ENCODE peak calls at places on chromosome 13, in eight cellular contexts. U is posterior cingulate gyrus; A is EH; S is OCI-LY7; Q is Peyer's patch; W is AG09319; Z is Jurkat, Clone E6-1; O is C1 segment of cervical spinal cord. D is an unnamed sample.

GRCh38 chr13:40456397-40456958 is 210.0 kb downstream of the FOXO1 start:
- DNase-seq in U (no peak), A (no peak), S (no peak), Q (no peak), W (no peak), Z (no peak), O (no peak), D (no peak)

GRCh38 chr13:37360556-37360955 is 238.0 kb downstream of the POSTN start:
- DNase-seq in U (no peak), A (peak), S (no peak), Q (no peak), W (no peak), Z (no peak), O (no peak), D (no peak)

GRCh38 chr13:111325941-111326620 is 5.6 kb downstream of the TEX29 start:
- DNase-seq in U (no peak), A (no peak), S (no peak), Q (no peak), W (no peak), Z (no peak), O (no peak), D (no peak)

GRCh38 chr13:99990045-99990977 is 8.7 kb downstream of the ZIC2 start:
- DNase-seq in U (no peak), A (no peak), S (no peak), Q (no peak), W (no peak), Z (no peak), O (no peak), D (no peak)

GRCh38 chr13:21986602-21987001 is 315.7 kb downstream of the FGF9 start:
- DNase-seq in U (no peak), A (no peak), S (no peak), Q (no peak), W (no peak), Z (no peak), O (no peak), D (no peak)

GRCh38 chr13:23579886-23580706 is 9.9 kb downstream of the TNFRSF19 start:
- DNase-seq in U (no peak), A (peak), S (no peak), Q (no peak), W (no peak), Z (no peak), O (no peak), D (no peak)

GRCh38 chr13:37277435-37278144 is 172.1 kb upstream of the CSNK1A1L start:
- DNase-seq in U (no peak), A (peak), S (no peak), Q (no peak), W (no peak), Z (no peak), O (no peak), D (no peak)

GRCh38 chr13:112182251-112182650 is 115.3 kb downstream of the SOX1 start:
- DNase-seq in U (no peak), A (no peak), S (no peak), Q (no peak), W (no peak), Z (no peak), O (no peak), D (no peak)

GRCh38 chr13:102856603-102857002 is 10.8 kb downstream of the ERCC5 start:
- DNase-seq in U (no peak), A (no peak), S (no peak), Q (no peak), W (no peak), Z (no peak), O (no peak), D (no peak)

GRCh38 chr13:104314926-104315535 is 1248.8 kb upstream of the SLC10A2 start:
- DNase-seq in U (no peak), A (no peak), S (no peak), Q (no peak), W (no peak), Z (no peak), O (no peak), D (no peak)

GRCh38 chr13:48542581-48543341 is 9.9 kb upstream of the RCBTB2 start:
- DNase-seq in U (no peak), A (peak), S (peak), Q (no peak), W (no peak), Z (peak), O (no peak), D (peak)

GRCh38 chr13:36766295-36766694 is 52.7 kb upstream of the RFXAP start:
- DNase-seq in U (no peak), A (peak), S (no peak), Q (no peak), W (no peak), Z (no peak), O (no peak), D (no peak)

GRCh38 chr13:44050450-44051063 is 170.9 kb downstream of the LACC1 start:
- DNase-seq in U (no peak), A (peak), S (peak), Q (no peak), W (peak), Z (peak), O (no peak), D (no peak)

GRCh38 chr13:75368167-75368566 is 113.8 kb downstream of the TBC1D4 start:
- DNase-seq in U (no peak), A (peak), S (no peak), Q (no peak), W (peak), Z (peak), O (no peak), D (no peak)

GRCh38 chr13:57858376-57858775 is 226.8 kb downstream of the PCDH17 start:
- DNase-seq in U (no peak), A (no peak), S (no peak), Q (no peak), W (no peak), Z (no peak), O (no peak), D (no peak)

GRCh38 chr13:20390526-20391175 is 135.0 kb downstream of the CRYL1 start:
- DNase-seq in U (no peak), A (no peak), S (no peak), Q (no peak), W (no peak), Z (no peak), O (no peak), D (no peak)

GRCh38 chr13:85772379-85772778 is 26.8 kb downstream of the SLITRK6 start:
- DNase-seq in U (no peak), A (peak), S (peak), Q (no peak), W (no peak), Z (no peak), O (no peak), D (no peak)

GRCh38 chr13:110915874-110916670 is 1.2 kb upstream of the ANKRD10 start:
- DNase-seq in U (no peak), A (peak), S (no peak), Q (no peak), W (no peak), Z (no peak), O (no peak), D (no peak)

GRCh38 chr13:114065926-114066774 is 66.3 kb downstream of the RASA3 start:
- DNase-seq in U (no peak), A (peak), S (no peak), Q (peak), W (no peak), Z (no peak), O (no peak), D (no peak)

GRCh38 chr13:66076417-66076816 is 1153.7 kb downstream of the PCDH9 start:
- DNase-seq in U (no peak), A (peak), S (no peak), Q (no peak), W (no peak), Z (no peak), O (no peak), D (no peak)

GRCh38 chr13:48852911-48853310 is 122.8 kb upstream of the FNDC3A start:
- DNase-seq in U (no peak), A (no peak), S (no peak), Q (no peak), W (no peak), Z (no peak), O (no peak), D (no peak)

GRCh38 chr13:48978942-48979601 is 3.4 kb downstream of the FNDC3A start:
- DNase-seq in U (no peak), A (peak), S (peak), Q (no peak), W (no peak), Z (no peak), O (no peak), D (no peak)

GRCh38 chr13:95154441-95154886 is 146.8 kb downstream of the ABCC4 start:
- DNase-seq in U (no peak), A (peak), S (no peak), Q (no peak), W (no peak), Z (no peak), O (no peak), D (no peak)

GRCh38 chr13:24172071-24172470 is 11.6 kb downstream of the SPATA13 start:
- DNase-seq in U (no peak), A (no peak), S (no peak), Q (no peak), W (no peak), Z (no peak), O (no peak), D (no peak)

GRCh38 chr13:74114202-74114601 is 20.0 kb downstream of the KLF12 start:
- DNase-seq in U (no peak), A (peak), S (no peak), Q (no peak), W (peak), Z (no peak), O (no peak), D (no peak)

GRCh38 chr13:97537110-97537509 is 103.1 kb downstream of the RAP2A start:
- DNase-seq in U (no peak), A (no peak), S (no peak), Q (no peak), W (no peak), Z (no peak), O (no peak), D (no peak)

GRCh38 chr13:99617474-99618255 is 116.4 kb downstream of the TM9SF2 start:
- DNase-seq in U (no peak), A (peak), S (peak), Q (no peak), W (peak), Z (no peak), O (no peak), D (peak)

GRCh38 chr13:112781881-112782361 is 92.1 kb downstream of the ATP11A start:
- DNase-seq in U (no peak), A (no peak), S (no peak), Q (no peak), W (peak), Z (no peak), O (no peak), D (peak)